ENCODE peak calls at places on chromosomes 1 and 21, in eight cellular contexts. One of them, this sample, is unnamed.

GRCh38 chr1:105485207-105485606 is 1571.3 kb upstream of the PRMT6 start:
- DNase-seq in pancreas: no peak
- DNase-seq in CD8-positive, alpha-beta memory T cell: no peak
- DNase-seq in endothelial cell of umbilical vein: no peak
- DNase-seq in IMR-90: peak; percentile 58
- DNase-seq in cardiac muscle cell: no peak
- DNase-seq in fibroblast of lung: peak; percentile 33
- DNase-seq in adipocyte: peak; percentile 84
- DNase-seq in this sample: no peak

GRCh38 chr1:35442737-35443136 is 114.5 kb downstream of the KIAA0319L start:
- DNase-seq in pancreas: no peak
- DNase-seq in CD8-positive, alpha-beta memory T cell: no peak
- DNase-seq in endothelial cell of umbilical vein: no peak
- DNase-seq in IMR-90: peak; percentile 12
- DNase-seq in cardiac muscle cell: no peak
- DNase-seq in fibroblast of lung: no peak
- DNase-seq in adipocyte: no peak
- DNase-seq in this sample: no peak

GRCh38 chr1:172837816-172838680 is 179.1 kb downstream of the FASLG start:
- DNase-seq in pancreas: no peak
- DNase-seq in CD8-positive, alpha-beta memory T cell: no peak
- DNase-seq in endothelial cell of umbilical vein: no peak
- DNase-seq in IMR-90: peak; percentile 72
- DNase-seq in cardiac muscle cell: no peak
- DNase-seq in fibroblast of lung: no peak
- DNase-seq in adipocyte: peak; percentile 33
- DNase-seq in this sample: no peak

GRCh38 chr1:245153645-245154428 is 948 bp upstream of the KIF26B start:
- DNase-seq in pancreas: no peak
- DNase-seq in CD8-positive, alpha-beta memory T cell: no peak
- DNase-seq in endothelial cell of umbilical vein: peak; percentile 19
- DNase-seq in IMR-90: no peak
- DNase-seq in cardiac muscle cell: peak; percentile 67
- DNase-seq in fibroblast of lung: no peak
- DNase-seq in adipocyte: peak; percentile 70
- DNase-seq in this sample: peak; percentile 41

GRCh38 chr1:230273141-230273710 is 152.9 kb downstream of the PGBD5 start:
- DNase-seq in pancreas: no peak
- DNase-seq in CD8-positive, alpha-beta memory T cell: no peak
- DNase-seq in endothelial cell of umbilical vein: no peak
- DNase-seq in IMR-90: no peak
- DNase-seq in cardiac muscle cell: no peak
- DNase-seq in fibroblast of lung: no peak
- DNase-seq in adipocyte: no peak
- DNase-seq in this sample: no peak

GRCh38 chr1:99850458-99850974 is 355 bp downstream of the AGL start:
- DNase-seq in pancreas: no peak
- DNase-seq in CD8-positive, alpha-beta memory T cell: no peak
- DNase-seq in endothelial cell of umbilical vein: no peak
- DNase-seq in IMR-90: no peak
- DNase-seq in cardiac muscle cell: no peak
- DNase-seq in fibroblast of lung: no peak
- DNase-seq in adipocyte: peak; percentile 37
- DNase-seq in this sample: no peak

GRCh38 chr1:103084176-103084575 is 24.1 kb downstream of the COL11A1 start:
- DNase-seq in pancreas: no peak
- DNase-seq in CD8-positive, alpha-beta memory T cell: no peak
- DNase-seq in endothelial cell of umbilical vein: no peak
- DNase-seq in IMR-90: no peak
- DNase-seq in cardiac muscle cell: no peak
- DNase-seq in fibroblast of lung: peak; percentile 3
- DNase-seq in adipocyte: no peak
- DNase-seq in this sample: no peak

GRCh38 chr1:40450491-40451237 is 388 bp downstream of the ZFP69B start:
- DNase-seq in pancreas: no peak
- DNase-seq in CD8-positive, alpha-beta memory T cell: peak; percentile 67
- DNase-seq in endothelial cell of umbilical vein: peak; percentile 67
- DNase-seq in IMR-90: peak; percentile 93
- DNase-seq in cardiac muscle cell: no peak
- DNase-seq in fibroblast of lung: peak; percentile 50
- DNase-seq in adipocyte: peak; percentile 48
- DNase-seq in this sample: peak; percentile 29

GRCh38 chr1:22524481-22524880 is 38.8 kb upstream of the EPHA8 start:
- DNase-seq in pancreas: no peak
- DNase-seq in CD8-positive, alpha-beta memory T cell: no peak
- DNase-seq in endothelial cell of umbilical vein: no peak
- DNase-seq in IMR-90: no peak
- DNase-seq in cardiac muscle cell: no peak
- DNase-seq in fibroblast of lung: no peak
- DNase-seq in adipocyte: no peak
- DNase-seq in this sample: no peak

GRCh38 chr1:3548156-3548893 is 63.0 kb downstream of the MEGF6 start:
- DNase-seq in pancreas: peak; percentile 26
- DNase-seq in CD8-positive, alpha-beta memory T cell: no peak
- DNase-seq in endothelial cell of umbilical vein: no peak
- DNase-seq in IMR-90: peak; percentile 69
- DNase-seq in cardiac muscle cell: peak; percentile 45
- DNase-seq in fibroblast of lung: peak; percentile 12
- DNase-seq in adipocyte: peak; percentile 71
- DNase-seq in this sample: no peak

GRCh38 chr1:183734600-183735036 is 70.3 kb upstream of the RGL1 start:
- DNase-seq in pancreas: peak; percentile 3
- DNase-seq in CD8-positive, alpha-beta memory T cell: no peak
- DNase-seq in endothelial cell of umbilical vein: no peak
- DNase-seq in IMR-90: peak; percentile 48
- DNase-seq in cardiac muscle cell: peak; percentile 36
- DNase-seq in fibroblast of lung: peak; percentile 72
- DNase-seq in adipocyte: peak; percentile 79
- DNase-seq in this sample: peak; percentile 36

GRCh38 chr1:228280106-228280901 is 72.5 kb downstream of the OBSCN start:
- DNase-seq in pancreas: no peak
- DNase-seq in CD8-positive, alpha-beta memory T cell: no peak
- DNase-seq in endothelial cell of umbilical vein: no peak
- DNase-seq in IMR-90: no peak
- DNase-seq in cardiac muscle cell: no peak
- DNase-seq in fibroblast of lung: no peak
- DNase-seq in adipocyte: no peak
- DNase-seq in this sample: no peak

DNA sequence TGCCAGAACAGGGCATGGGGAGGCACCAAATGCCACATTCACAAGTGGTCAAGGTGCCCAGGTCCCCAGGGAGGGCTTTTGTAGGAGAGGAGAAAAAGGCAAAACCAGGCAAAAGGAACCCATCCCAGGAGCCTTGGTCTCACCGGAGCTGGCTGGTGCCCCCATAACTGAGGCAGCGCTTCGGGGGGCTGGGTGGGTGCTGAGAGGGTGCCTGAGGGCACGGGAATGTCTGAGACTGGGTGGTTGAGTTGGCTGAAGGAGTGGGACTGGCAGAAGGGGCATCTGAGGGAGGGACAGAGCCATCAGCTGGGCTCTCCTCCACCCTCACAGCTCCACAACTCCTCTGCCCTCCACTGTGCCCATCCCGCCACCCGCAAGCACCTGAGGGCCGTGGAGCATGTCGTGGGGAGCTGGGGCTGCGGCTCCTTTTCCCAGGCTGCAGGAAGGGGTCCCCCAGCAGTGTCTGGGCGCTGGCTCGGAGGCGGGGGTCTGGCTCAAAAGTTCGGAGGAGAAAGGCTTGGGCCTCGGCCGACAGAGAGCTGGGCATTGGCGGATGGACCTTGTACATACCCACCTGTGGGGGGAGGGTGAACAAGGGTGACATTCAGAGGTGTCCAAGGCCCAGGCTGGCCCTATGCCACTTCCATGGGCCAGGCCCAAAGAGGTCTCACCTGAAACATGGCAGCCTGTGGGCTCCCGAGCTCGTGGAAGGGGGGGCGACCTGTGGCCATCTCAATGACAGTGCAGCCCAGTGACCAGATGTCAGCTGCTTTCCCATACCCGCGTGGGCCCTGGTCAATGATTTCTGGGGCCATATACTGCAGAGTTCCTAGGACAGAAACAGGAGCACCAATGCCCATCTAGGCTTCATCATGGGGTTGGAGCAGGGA is 8.5 kb downstream of the MAP3K6 start:
- DNase-seq in pancreas: no peak
- DNase-seq in CD8-positive, alpha-beta memory T cell: no peak
- DNase-seq in endothelial cell of umbilical vein: no peak
- DNase-seq in IMR-90: no peak
- DNase-seq in cardiac muscle cell: no peak
- DNase-seq in fibroblast of lung: no peak
- DNase-seq in adipocyte: no peak
- DNase-seq in this sample: no peak
- H3K36me3 ChIP-seq in pancreas: no peaks in the 10 kb centered on the region
- H3K36me3 ChIP-seq in CD8-positive, alpha-beta memory T cell: no peaks in the 10 kb centered on the region
- H3K36me3 ChIP-seq in endothelial cell of umbilical vein: peaks cover 4% of the 10 kb centered on the region
- H3K36me3 ChIP-seq in IMR-90: peaks cover 49% of the 10 kb centered on the region
- H3K36me3 ChIP-seq in cardiac muscle cell: no peaks in the 10 kb centered on the region
- H3K36me3 ChIP-seq in fibroblast of lung: peaks cover 37% of the 10 kb centered on the region
- H3K36me3 ChIP-seq in adipocyte: peaks cover 80% of the 10 kb centered on the region
- H3K36me3 ChIP-seq in this sample: no peaks in the 10 kb centered on the region

DNA sequence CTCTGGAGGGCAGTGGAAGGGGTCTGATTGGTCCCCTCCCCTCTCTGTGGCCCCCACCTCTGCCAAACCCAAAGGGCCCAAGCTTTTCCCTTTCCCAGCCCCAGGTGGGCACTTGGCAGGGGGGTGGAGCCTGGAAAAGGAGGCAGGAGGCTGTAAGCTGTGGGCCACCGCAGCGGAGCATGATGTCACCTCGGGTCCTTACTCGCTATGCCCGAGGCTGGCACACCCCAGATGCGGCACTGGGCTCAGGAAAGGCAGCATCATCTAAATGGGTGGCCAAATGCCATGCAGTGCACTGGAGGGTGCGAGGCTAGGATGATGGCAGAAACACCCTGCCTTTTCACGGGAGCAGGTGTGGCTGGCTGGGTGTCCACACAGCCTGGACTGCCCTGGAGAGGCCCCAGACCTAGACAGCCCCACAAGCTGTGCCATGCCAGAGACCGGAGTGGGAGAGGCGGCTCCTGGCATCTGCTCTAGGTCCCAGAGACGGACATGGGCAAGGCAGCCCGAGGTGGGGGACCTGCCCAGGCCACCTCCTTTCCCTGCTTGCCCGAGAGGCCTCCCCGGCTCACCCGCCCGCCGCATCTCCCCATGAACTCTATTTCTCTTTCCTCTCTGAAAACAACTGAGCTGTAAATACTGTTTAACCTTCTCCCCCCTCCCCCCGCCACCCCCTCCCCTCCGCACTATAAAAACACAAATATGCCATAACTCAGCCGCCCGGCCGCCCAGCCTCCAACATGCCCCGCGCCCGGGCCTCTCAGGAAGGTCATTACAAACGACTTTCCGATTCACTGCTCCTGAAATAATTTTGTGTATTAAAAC is 124.7 kb downstream of the CASZ1 start:
- DNase-seq in pancreas: no peak
- DNase-seq in CD8-positive, alpha-beta memory T cell: no peak
- DNase-seq in endothelial cell of umbilical vein: no peak
- DNase-seq in IMR-90: no peak
- DNase-seq in cardiac muscle cell: no peak
- DNase-seq in fibroblast of lung: no peak
- DNase-seq in adipocyte: no peak
- DNase-seq in this sample: no peak
- H3K4me1 ChIP-seq in pancreas: peaks cover 6% of the 10 kb centered on the region
- H3K4me1 ChIP-seq in CD8-positive, alpha-beta memory T cell: no peaks in the 10 kb centered on the region
- H3K4me1 ChIP-seq in endothelial cell of umbilical vein: no peaks in the 10 kb centered on the region
- H3K4me1 ChIP-seq in IMR-90: no peaks in the 10 kb centered on the region
- H3K4me1 ChIP-seq in cardiac muscle cell: peaks cover 41% of the 10 kb centered on the region
- H3K4me1 ChIP-seq in fibroblast of lung: no peaks in the 10 kb centered on the region
- H3K4me1 ChIP-seq in adipocyte: no peaks in the 10 kb centered on the region
- H3K4me1 ChIP-seq in this sample: no peaks in the 10 kb centered on the region

DNA sequence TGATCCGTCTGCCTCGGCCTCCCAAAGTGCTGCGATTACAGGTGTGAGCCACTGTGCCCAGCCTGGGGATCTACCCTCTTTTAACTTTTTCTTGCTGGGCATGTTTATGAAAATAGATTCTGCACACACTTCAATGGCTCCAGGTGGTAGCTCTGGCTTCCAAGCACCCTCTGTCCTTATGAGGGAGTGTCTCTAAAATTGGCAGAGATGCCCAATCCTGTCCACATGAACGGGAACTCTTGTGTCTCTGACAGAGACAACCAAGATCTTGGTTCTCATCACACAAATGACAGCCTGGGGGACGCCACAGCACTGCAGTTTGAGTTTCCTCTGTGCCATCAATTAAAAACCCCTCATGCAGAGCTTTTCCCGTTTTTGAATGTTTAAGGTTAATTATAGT is 43.4 kb upstream of the ANGPTL7 start:
- DNase-seq in pancreas: no peak
- DNase-seq in CD8-positive, alpha-beta memory T cell: no peak
- DNase-seq in endothelial cell of umbilical vein: no peak
- DNase-seq in IMR-90: no peak
- DNase-seq in cardiac muscle cell: no peak
- DNase-seq in fibroblast of lung: no peak
- DNase-seq in adipocyte: no peak
- DNase-seq in this sample: no peak
- H3K36me3 ChIP-seq in pancreas: peaks cover 56% of the 10 kb centered on the region
- H3K36me3 ChIP-seq in CD8-positive, alpha-beta memory T cell: peaks cover 52% of the 10 kb centered on the region
- H3K36me3 ChIP-seq in endothelial cell of umbilical vein: peaks cover 26% of the 10 kb centered on the region
- H3K36me3 ChIP-seq in IMR-90: peaks cover 31% of the 10 kb centered on the region
- H3K36me3 ChIP-seq in cardiac muscle cell: peaks cover 22% of the 10 kb centered on the region
- H3K36me3 ChIP-seq in fibroblast of lung: peaks cover 4% of the 10 kb centered on the region
- H3K36me3 ChIP-seq in adipocyte: peaks cover 63% of the 10 kb centered on the region
- H3K36me3 ChIP-seq in this sample: peaks cover 17% of the 10 kb centered on the region

GRCh38 chr1:1437904-1438376 is 2.5 kb downstream of the VWA1 start:
- DNase-seq in pancreas: peak; percentile 88
- DNase-seq in CD8-positive, alpha-beta memory T cell: no peak
- DNase-seq in endothelial cell of umbilical vein: no peak
- DNase-seq in IMR-90: no peak
- DNase-seq in cardiac muscle cell: no peak
- DNase-seq in fibroblast of lung: no peak
- DNase-seq in adipocyte: no peak
- DNase-seq in this sample: no peak

GRCh38 chr1:1435911-1436633 is 582 bp downstream of the VWA1 start:
- DNase-seq in pancreas: peak; percentile 26
- DNase-seq in CD8-positive, alpha-beta memory T cell: no peak
- DNase-seq in endothelial cell of umbilical vein: no peak
- DNase-seq in IMR-90: no peak
- DNase-seq in cardiac muscle cell: no peak
- DNase-seq in fibroblast of lung: no peak
- DNase-seq in adipocyte: no peak
- DNase-seq in this sample: no peak

GRCh38 chr1:1436634-1437032 is 1.1 kb downstream of the VWA1 start:
- DNase-seq in pancreas: no peak
- DNase-seq in CD8-positive, alpha-beta memory T cell: no peak
- DNase-seq in endothelial cell of umbilical vein: no peak
- DNase-seq in IMR-90: no peak
- DNase-seq in cardiac muscle cell: no peak
- DNase-seq in fibroblast of lung: no peak
- DNase-seq in adipocyte: no peak
- DNase-seq in this sample: no peak

GRCh38 chr1:1438531-1439381 is 3.3 kb downstream of the VWA1 start:
- DNase-seq in pancreas: no peak
- DNase-seq in CD8-positive, alpha-beta memory T cell: no peak
- DNase-seq in endothelial cell of umbilical vein: no peak
- DNase-seq in IMR-90: no peak
- DNase-seq in cardiac muscle cell: no peak
- DNase-seq in fibroblast of lung: no peak
- DNase-seq in adipocyte: no peak
- DNase-seq in this sample: no peak

GRCh38 chr1:1437033-1437903 is 1.8 kb downstream of the VWA1 start:
- DNase-seq in pancreas: peak; percentile 36
- DNase-seq in CD8-positive, alpha-beta memory T cell: no peak
- DNase-seq in endothelial cell of umbilical vein: no peak
- DNase-seq in IMR-90: no peak
- DNase-seq in cardiac muscle cell: no peak
- DNase-seq in fibroblast of lung: no peak
- DNase-seq in adipocyte: no peak
- DNase-seq in this sample: no peak
- H3K4me1 ChIP-seq in pancreas: peaks cover 36% of the 10 kb centered on the region
- H3K4me1 ChIP-seq in CD8-positive, alpha-beta memory T cell: peaks cover 14% of the 10 kb centered on the region
- H3K4me1 ChIP-seq in endothelial cell of umbilical vein: peaks cover 13% of the 10 kb centered on the region
- H3K4me1 ChIP-seq in IMR-90: peaks cover 10% of the 10 kb centered on the region
- H3K4me1 ChIP-seq in cardiac muscle cell: peaks cover 35% of the 10 kb centered on the region
- H3K4me1 ChIP-seq in fibroblast of lung: peaks cover 15% of the 10 kb centered on the region
- H3K4me1 ChIP-seq in adipocyte: peaks cover 17% of the 10 kb centered on the region
- H3K4me1 ChIP-seq in this sample: peaks cover 26% of the 10 kb centered on the region

GRCh38 chr21:42690586-42690985 is 37.2 kb downstream of the PDE9A start:
- DNase-seq in pancreas: no peak
- DNase-seq in CD8-positive, alpha-beta memory T cell: no peak
- DNase-seq in endothelial cell of umbilical vein: no peak
- DNase-seq in IMR-90: no peak
- DNase-seq in cardiac muscle cell: no peak
- DNase-seq in fibroblast of lung: no peak
- DNase-seq in adipocyte: no peak
- DNase-seq in this sample: no peak
- H3K36me3 ChIP-seq in pancreas: no peaks in the 10 kb centered on the region
- H3K36me3 ChIP-seq in CD8-positive, alpha-beta memory T cell: no peaks in the 10 kb centered on the region
- H3K36me3 ChIP-seq in endothelial cell of umbilical vein: no peaks in the 10 kb centered on the region
- H3K36me3 ChIP-seq in IMR-90: no peaks in the 10 kb centered on the region
- H3K36me3 ChIP-seq in cardiac muscle cell: no peaks in the 10 kb centered on the region
- H3K36me3 ChIP-seq in fibroblast of lung: no peaks in the 10 kb centered on the region
- H3K36me3 ChIP-seq in adipocyte: no peaks in the 10 kb centered on the region
- H3K36me3 ChIP-seq in this sample: peaks cover 4% of the 10 kb centered on the region